ENCODE peak calls at places on chromosome 19, in ten cellular contexts. I is testis, N is thoracic aorta, Z is heart right ventricle, H is uterus, F is CD14-positive monocyte, W is WERI-Rb-1, B is dorsolateral prefrontal cortex, E is right lobe of liver, K is AG09319. P is an unnamed sample.

GRCh38 chr19:15195987-15196682 is 4.7 kb downstream of the NOTCH3 start:
- DNase-seq in I (peak; percentile 50), N (no peak), F (no peak), Z (no peak), H (no peak), B (no peak), E (no peak), K (no peak), W (peak; percentile 64), P (no peak)

GRCh38 chr19:40358773-40359172 is 10.3 kb downstream of the PLD3 start:
- DNase-seq in K (no peak), N (no peak), Z (no peak), B (no peak), F (peak; percentile 87), I (no peak), E (no peak), H (no peak), W (no peak), P (no peak)

GRCh38 chr19:29372461-29372860 is 153.3 kb upstream of the VSTM2B start:
- DNase-seq in W (no peak), H (no peak), K (no peak), E (no peak), N (no peak), Z (no peak), I (no peak), F (no peak), B (no peak), P (no peak)

GRCh38 chr19:2609389-2610116 is 92.9 kb downstream of the GNG7 start:
- DNase-seq in F (no peak), K (no peak), E (no peak), N (no peak), Z (no peak), H (no peak), I (no peak), W (no peak), B (no peak), P (no peak)

GRCh38 chr19:13807421-13808021 is 12.3 kb downstream of the ZSWIM4 start:
- DNase-seq in K (no peak), E (no peak), W (no peak), Z (no peak), N (no peak), H (no peak), F (no peak), B (no peak), I (no peak), P (no peak)

GRCh38 chr19:9943744-9944143 is 7.4 kb upstream of the OLFM2 start:
- DNase-seq in E (no peak), I (no peak), N (no peak), Z (no peak), B (no peak), K (no peak), W (no peak), F (no peak), H (no peak), P (no peak)

GRCh38 chr19:29624489-29625210 is 18.6 kb downstream of the POP4 start:
- DNase-seq in K (no peak), E (no peak), W (no peak), N (no peak), Z (no peak), F (no peak), H (no peak), I (no peak), B (no peak), P (no peak)

GRCh38 chr19:45821103-45821521 is 6.0 kb upstream of the RSPH6A start:
- DNase-seq in F (no peak), B (no peak), K (no peak), N (no peak), W (no peak), H (no peak), E (no peak), I (no peak), Z (no peak), P (no peak)

GRCh38 chr19:15177269-15178116 is 23.3 kb downstream of the NOTCH3 start:
- DNase-seq in N (no peak), F (peak; percentile 81), W (peak; percentile 83), E (peak; percentile 83), Z (peak; percentile 86), I (peak; percentile 90), H (peak; percentile 81), K (peak; percentile 19), B (peak; percentile 69), P (peak; percentile 75)

GRCh38 chr19:384801-385169 is 24.2 kb downstream of the C2CD4C start:
- DNase-seq in N (no peak), Z (no peak), B (no peak), F (no peak), K (no peak), H (no peak), W (peak; percentile 86), E (no peak), I (no peak), P (peak; percentile 6)

GRCh38 chr19:55486971-55487883 is 1.0 kb upstream of the SSC5D start:
- DNase-seq in E (no peak), I (peak; percentile 65), W (no peak), Z (no peak), F (no peak), N (no peak), K (peak; percentile 94), B (no peak), H (peak; percentile 93), P (peak; percentile 65)

GRCh38 chr19:55443045-55443823 is at the start of gene SHISA7:
- DNase-seq in N (no peak), Z (no peak), H (no peak), F (no peak), I (no peak), B (peak; percentile 66), K (no peak), E (peak; percentile 28), W (peak; percentile 54), P (no peak)

GRCh38 chr19:4647676-4648644 is 8.6 kb downstream of the TNFAIP8L1 start:
- DNase-seq in Z (peak; percentile 74), H (peak; percentile 54), B (no peak), I (peak; percentile 30), N (no peak), E (peak; percentile 61), F (no peak), W (no peak), K (no peak), P (no peak)
- TF ChIP-seq CTCF in Z (no peak), H (no peak), B (no peak), I (no peak), N (no peak), E (no peak), F (no peak), W (peak; percentile 30), K (no peak), P (no peak)

DNA sequence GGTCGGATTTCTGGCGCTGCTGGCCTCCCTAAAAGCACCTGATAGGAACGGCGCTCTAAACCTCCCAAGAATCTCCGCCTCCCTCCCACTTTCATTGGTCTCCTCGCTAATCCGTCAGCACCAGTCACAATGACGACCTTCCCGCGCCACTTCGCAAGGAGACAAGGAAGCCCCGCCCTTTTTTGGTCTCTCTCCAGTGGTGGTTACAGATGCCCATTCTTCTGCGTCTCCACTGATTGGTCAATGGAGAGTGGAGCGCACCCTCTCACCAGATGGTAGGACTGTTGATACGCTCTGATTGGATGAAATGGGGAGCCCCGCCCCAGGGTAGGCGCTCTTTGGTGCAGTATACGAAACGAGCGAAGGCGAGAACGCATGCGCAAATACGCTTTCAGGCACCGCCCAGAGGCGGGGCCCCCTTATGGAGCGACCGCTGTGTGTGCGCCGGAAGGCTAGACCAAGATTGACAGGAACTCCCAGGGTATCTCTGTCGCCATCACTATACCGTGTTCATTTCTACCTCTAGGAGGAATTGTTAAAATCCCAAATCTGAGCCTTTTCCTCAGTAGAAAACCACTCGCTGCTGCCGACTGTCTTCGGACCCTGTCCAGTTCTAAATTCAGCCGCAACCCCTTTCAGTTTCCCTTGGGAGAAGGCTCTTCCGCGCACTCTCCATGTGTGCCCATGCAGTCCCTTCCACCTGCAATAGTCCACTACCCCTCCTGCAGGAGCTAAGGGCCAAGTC is 617 bp upstream of the HNRNPL start:
- DNase-seq in W (peak; percentile 99), Z (peak; percentile 98), N (peak; percentile 100), F (peak; percentile 100), E (peak; percentile 100), B (peak; percentile 100), K (peak; percentile 100), I (peak; percentile 100), H (peak; percentile 99), P (peak; percentile 96)
- TF ChIP-seq CTCF in W (no peak), Z (no peak), N (peak; percentile 49), F (no peak), E (peak; percentile 34), B (peak; percentile 31), K (peak; percentile 5), I (no peak), H (no peak), P (no peak)

DNA sequence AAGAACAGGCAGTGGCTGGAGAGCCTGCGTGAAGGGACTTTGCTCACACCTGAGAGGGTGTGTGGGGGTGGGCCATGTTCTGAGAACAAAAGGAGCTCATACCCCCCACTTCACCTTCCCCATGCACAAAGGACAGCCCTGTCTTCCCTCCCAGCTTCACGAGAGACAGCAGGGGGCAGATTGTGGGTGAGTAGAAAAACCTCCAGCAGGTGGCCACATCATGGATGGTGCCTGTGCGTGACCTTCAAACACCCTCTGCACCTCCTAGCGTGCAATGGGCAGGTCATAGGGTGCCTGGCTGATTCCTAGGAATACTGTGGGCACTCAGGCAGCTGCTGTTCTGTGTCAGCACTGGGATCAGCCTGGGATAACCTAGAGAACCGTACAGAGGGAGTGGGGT is 36.3 kb upstream of the PSG9 start:
- DNase-seq in N (no peak), B (no peak), K (no peak), H (no peak), Z (no peak), I (no peak), F (no peak), W (peak; percentile 63), E (no peak), P (no peak)
- TF ChIP-seq CTCF in N (no peak), B (no peak), K (no peak), H (no peak), Z (no peak), I (no peak), F (no peak), W (peak; percentile 52), E (no peak), P (no peak)

GRCh38 chr19:18419699-18420460 is 682 bp downstream of the SSBP4 start:
- DNase-seq in F (no peak), H (no peak), E (no peak), I (no peak), N (no peak), Z (no peak), K (no peak), B (no peak), W (no peak), P (no peak)

GRCh38 chr19:18418725-18419194 is 438 bp upstream of the SSBP4 start:
- DNase-seq in Z (no peak), B (peak; percentile 66), I (peak; percentile 59), W (no peak), N (no peak), K (no peak), H (no peak), F (peak; percentile 80), E (no peak), P (no peak)

GRCh38 chr19:18418034-18418724 is 1.0 kb upstream of the SSBP4 start:
- DNase-seq in B (no peak), N (no peak), H (peak; percentile 72), E (no peak), K (no peak), Z (no peak), F (no peak), I (no peak), W (no peak), P (no peak)

GRCh38 chr19:18420931-18421330 is 1.7 kb downstream of the SSBP4 start:
- DNase-seq in F (no peak), H (no peak), W (no peak), I (no peak), E (no peak), B (no peak), Z (no peak), K (no peak), N (no peak), P (no peak)

GRCh38 chr19:18419195-18419698 is at the start of gene SSBP4:
- DNase-seq in E (peak; percentile 74), Z (peak; percentile 82), I (peak; percentile 75), N (no peak), H (peak; percentile 80), W (peak; percentile 71), F (no peak), K (no peak), B (no peak), P (no peak)
- TF ChIP-seq CTCF in E (peak; percentile 65), Z (peak; percentile 34), I (peak; percentile 39), N (no peak), H (no peak), W (peak; percentile 44), F (peak; percentile 64), K (peak; percentile 1), B (peak; percentile 52), P (no peak)

P was measured in omental fat pad.